ENCODE peak calls at places on chromosome 9, in four cellular contexts. One of them, this sample, is unnamed.

GRCh38 chr9:128716581-128717254 is 7.2 kb downstream of the ZDHHC12 start:
- DNase-seq in cardiac muscle cell: no peak
- DNase-seq in CD8-positive, alpha-beta T cell: no peak
- DNase-seq in heart left ventricle: no peak
- DNase-seq in this sample: no peak

GRCh38 chr9:129458663-129459549 is 162.0 kb downstream of the C9orf50 start:
- DNase-seq in cardiac muscle cell: no peak
- DNase-seq in CD8-positive, alpha-beta T cell: peak; percentile 59
- DNase-seq in heart left ventricle: peak; percentile 77
- DNase-seq in this sample: peak; percentile 64

GRCh38 chr9:129102791-129103594 is 7.6 kb downstream of the CRAT start:
- DNase-seq in cardiac muscle cell: peak; percentile 67
- DNase-seq in heart left ventricle: peak; percentile 45
- DNase-seq in CD8-positive, alpha-beta T cell: no peak
- DNase-seq in this sample: peak; percentile 83

GRCh38 chr9:21611896-21612295 is 129.8 kb upstream of the IFNE start:
- DNase-seq in heart left ventricle: no peak
- DNase-seq in cardiac muscle cell: no peak
- DNase-seq in CD8-positive, alpha-beta T cell: peak; percentile 9
- DNase-seq in this sample: no peak

GRCh38 chr9:108634669-108635462 is 220.9 kb downstream of the ACTL7B start:
- DNase-seq in CD8-positive, alpha-beta T cell: no peak
- DNase-seq in heart left ventricle: no peak
- DNase-seq in cardiac muscle cell: no peak
- DNase-seq in this sample: no peak

GRCh38 chr9:87607859-87608258 is 110.2 kb downstream of the DAPK1 start:
- DNase-seq in heart left ventricle: no peak
- DNase-seq in CD8-positive, alpha-beta T cell: no peak
- DNase-seq in cardiac muscle cell: no peak
- DNase-seq in this sample: no peak

GRCh38 chr9:89648247-89649000 is 43.6 kb downstream of the GADD45G start:
- DNase-seq in heart left ventricle: no peak
- DNase-seq in cardiac muscle cell: no peak
- DNase-seq in CD8-positive, alpha-beta T cell: no peak
- DNase-seq in this sample: no peak

GRCh38 chr9:98899399-98900056 is 44.2 kb upstream of the COL15A1 start:
- DNase-seq in CD8-positive, alpha-beta T cell: no peak
- DNase-seq in cardiac muscle cell: peak; percentile 17
- DNase-seq in heart left ventricle: no peak
- DNase-seq in this sample: peak; percentile 51

GRCh38 chr9:86960938-86961337 is 13.6 kb upstream of the GAS1 start:
- DNase-seq in CD8-positive, alpha-beta T cell: no peak
- DNase-seq in cardiac muscle cell: no peak
- DNase-seq in heart left ventricle: no peak
- DNase-seq in this sample: no peak

GRCh38 chr9:18245911-18246310 is 228.0 kb upstream of the ADAMTSL1 start:
- DNase-seq in cardiac muscle cell: no peak
- DNase-seq in CD8-positive, alpha-beta T cell: no peak
- DNase-seq in heart left ventricle: no peak
- DNase-seq in this sample: peak; percentile 86

GRCh38 chr9:33852216-33852826 is 35.4 kb downstream of the UBE2R2 start:
- DNase-seq in CD8-positive, alpha-beta T cell: peak; percentile 59
- DNase-seq in cardiac muscle cell: peak; percentile 73
- DNase-seq in heart left ventricle: peak; percentile 68
- DNase-seq in this sample: no peak

GRCh38 chr9:33860200-33860871 is 43.4 kb downstream of the UBE2R2 start:
- DNase-seq in heart left ventricle: no peak
- DNase-seq in cardiac muscle cell: no peak
- DNase-seq in CD8-positive, alpha-beta T cell: no peak
- DNase-seq in this sample: no peak

GRCh38 chr9:33851301-33851700 is 34.3 kb downstream of the UBE2R2 start:
- DNase-seq in heart left ventricle: no peak
- DNase-seq in cardiac muscle cell: no peak
- DNase-seq in CD8-positive, alpha-beta T cell: no peak
- DNase-seq in this sample: no peak

GRCh38 chr9:33858346-33858869 is 41.4 kb downstream of the UBE2R2 start:
- DNase-seq in heart left ventricle: no peak
- DNase-seq in cardiac muscle cell: no peak
- DNase-seq in CD8-positive, alpha-beta T cell: no peak
- DNase-seq in this sample: no peak

DNA sequence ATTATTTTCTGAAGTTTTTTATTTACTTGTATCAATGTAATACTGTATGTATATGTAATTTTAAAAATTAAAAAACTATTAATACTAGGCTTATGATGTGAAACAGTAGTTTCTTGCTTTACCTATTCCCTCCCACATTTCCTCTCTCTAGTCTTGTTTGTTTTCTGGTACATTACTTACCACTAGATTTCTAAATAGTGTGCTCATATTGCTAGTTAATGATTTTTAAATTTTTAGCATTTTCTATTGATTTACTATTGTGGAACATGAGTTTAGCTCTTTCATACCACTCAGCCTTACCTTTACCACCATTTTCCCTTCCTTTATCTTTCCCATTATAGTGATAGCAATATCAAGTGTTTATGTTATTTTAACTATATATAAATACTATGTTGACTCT is 39.3 kb downstream of the UBE2R2 start:
- DNase-seq in heart left ventricle: no peak
- DNase-seq in cardiac muscle cell: no peak
- DNase-seq in CD8-positive, alpha-beta T cell: no peak
- DNase-seq in this sample: no peak
- H3K4me1 ChIP-seq in heart left ventricle: peaks cover 40% of the 10 kb centered on the region
- H3K4me1 ChIP-seq in cardiac muscle cell: peaks cover 4% of the 10 kb centered on the region
- H3K4me1 ChIP-seq in CD8-positive, alpha-beta T cell: no peaks in the 10 kb centered on the region
- H3K4me1 ChIP-seq in this sample: no peaks in the 10 kb centered on the region

DNA sequence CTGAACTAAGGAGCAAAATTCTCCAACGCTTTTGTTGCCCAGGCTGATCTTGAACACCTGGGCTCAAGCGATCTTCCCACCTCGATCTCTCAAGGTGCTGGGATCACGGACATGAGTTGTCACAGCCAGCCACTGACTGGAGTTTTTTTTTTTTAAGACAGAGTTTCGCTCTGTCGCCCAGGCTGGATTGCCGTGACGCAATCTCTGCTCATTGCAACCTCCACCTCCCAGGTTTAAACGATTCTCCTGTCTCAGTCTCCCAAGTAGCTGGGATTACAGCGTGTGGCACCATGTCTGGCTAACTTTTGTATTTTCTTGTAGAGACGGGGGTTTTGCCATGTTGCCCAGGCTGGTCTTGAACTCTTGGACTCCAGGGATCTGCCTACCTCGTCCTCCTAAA is 58.2 kb downstream of the EHMT1 start:
- DNase-seq in CD8-positive, alpha-beta T cell: no peak
- DNase-seq in heart left ventricle: no peak
- DNase-seq in cardiac muscle cell: no peak
- DNase-seq in this sample: no peak
- H3K4me1 ChIP-seq in CD8-positive, alpha-beta T cell: peaks cover 24% of the 10 kb centered on the region
- H3K4me1 ChIP-seq in heart left ventricle: peaks cover 50% of the 10 kb centered on the region
- H3K4me1 ChIP-seq in cardiac muscle cell: peaks cover 37% of the 10 kb centered on the region
- H3K4me1 ChIP-seq in this sample: no peaks in the 10 kb centered on the region

DNA sequence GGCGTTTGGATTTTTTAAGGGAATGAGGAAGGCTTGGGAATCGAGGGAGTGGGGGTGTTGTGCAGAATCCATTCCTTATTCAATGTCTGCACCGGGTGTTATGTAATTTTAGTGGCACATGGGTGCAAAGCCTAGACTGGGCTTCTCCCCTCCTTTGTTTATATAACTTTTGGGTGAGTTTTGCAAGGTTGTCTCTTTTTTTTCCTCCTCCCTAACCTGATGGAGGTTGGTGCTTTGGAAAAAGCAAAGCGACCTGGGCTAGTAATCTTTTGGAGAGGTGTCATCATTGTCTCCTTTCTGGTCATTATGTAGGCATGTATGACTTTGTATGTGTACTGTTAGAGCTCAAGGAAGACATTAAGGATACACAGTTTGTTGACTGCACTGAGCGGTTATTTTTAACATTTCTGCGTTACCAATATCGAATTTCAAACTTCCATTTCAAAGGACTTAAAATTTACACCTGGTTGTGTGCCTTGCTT is 3.1 kb downstream of the SMARCA2 start:
- DNase-seq in heart left ventricle: no peak
- DNase-seq in cardiac muscle cell: no peak
- DNase-seq in CD8-positive, alpha-beta T cell: no peak
- DNase-seq in this sample: no peak
- H3K4me1 ChIP-seq in heart left ventricle: peaks cover 64% of the 10 kb centered on the region
- H3K4me1 ChIP-seq in cardiac muscle cell: peaks cover 9% of the 10 kb centered on the region
- H3K4me1 ChIP-seq in CD8-positive, alpha-beta T cell: peaks cover 51% of the 10 kb centered on the region
- H3K4me1 ChIP-seq in this sample: peaks cover 2% of the 10 kb centered on the region

GRCh38 chr9:126390923-126391322 is 64.3 kb downstream of the MVB12B start:
- DNase-seq in cardiac muscle cell: no peak
- DNase-seq in CD8-positive, alpha-beta T cell: no peak
- DNase-seq in heart left ventricle: no peak
- DNase-seq in this sample: no peak

GRCh38 chr9:126393876-126394275 is 67.2 kb downstream of the MVB12B start:
- DNase-seq in CD8-positive, alpha-beta T cell: no peak
- DNase-seq in heart left ventricle: no peak
- DNase-seq in cardiac muscle cell: no peak
- DNase-seq in this sample: no peak

GRCh38 chr9:126392662-126393383 is 66.2 kb downstream of the MVB12B start:
- DNase-seq in CD8-positive, alpha-beta T cell: no peak
- DNase-seq in heart left ventricle: no peak
- DNase-seq in cardiac muscle cell: no peak
- DNase-seq in this sample: no peak

GRCh38 chr9:126389958-126390357 is 63.3 kb downstream of the MVB12B start:
- DNase-seq in CD8-positive, alpha-beta T cell: no peak
- DNase-seq in heart left ventricle: no peak
- DNase-seq in cardiac muscle cell: no peak
- DNase-seq in this sample: peak; percentile 59

GRCh38 chr9:126391713-126392661 is 65.4 kb downstream of the MVB12B start:
- DNase-seq in heart left ventricle: no peak
- DNase-seq in cardiac muscle cell: no peak
- DNase-seq in CD8-positive, alpha-beta T cell: no peak
- DNase-seq in this sample: peak; percentile 87
- H3K4me1 ChIP-seq in heart left ventricle: peaks cover 59% of the 10 kb centered on the region
- H3K4me1 ChIP-seq in cardiac muscle cell: no peaks in the 10 kb centered on the region
- H3K4me1 ChIP-seq in CD8-positive, alpha-beta T cell: peaks cover 9% of the 10 kb centered on the region
- H3K4me1 ChIP-seq in this sample: peaks cover 78% of the 10 kb centered on the region

DNA sequence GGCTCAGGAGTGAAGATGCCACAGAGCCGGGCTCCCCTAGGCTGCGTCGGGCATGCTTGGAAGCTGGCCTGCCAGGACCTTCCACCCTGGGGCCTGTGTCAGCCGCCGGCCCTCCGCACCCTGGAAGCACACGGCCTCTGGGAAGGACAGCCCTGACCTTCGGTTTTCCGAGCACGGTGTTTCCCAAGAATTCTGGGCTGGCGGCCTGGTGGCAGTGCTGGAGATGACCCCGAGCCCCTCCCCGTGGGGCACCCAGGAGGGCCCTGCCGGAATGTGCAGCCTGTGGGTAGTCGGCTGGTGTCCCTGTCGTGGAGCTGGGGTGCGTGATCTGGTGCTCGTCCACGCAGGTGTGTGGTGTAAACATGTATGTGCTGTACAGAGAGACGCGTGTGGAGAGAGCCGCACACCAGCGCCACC is 113.1 kb downstream of the RXRA start:
- DNase-seq in cardiac muscle cell: no peak
- DNase-seq in CD8-positive, alpha-beta T cell: no peak
- DNase-seq in heart left ventricle: no peak
- DNase-seq in this sample: no peak
- H3K4me1 ChIP-seq in cardiac muscle cell: peaks cover 31% of the 10 kb centered on the region
- H3K4me1 ChIP-seq in CD8-positive, alpha-beta T cell: peaks cover 12% of the 10 kb centered on the region
- H3K4me1 ChIP-seq in heart left ventricle: peaks cover 68% of the 10 kb centered on the region
- H3K4me1 ChIP-seq in this sample: peaks cover 50% of the 10 kb centered on the region

GRCh38 chr9:121744002-121744686 is 92.7 kb downstream of the DAB2IP start:
- DNase-seq in CD8-positive, alpha-beta T cell: peak; percentile 40
- DNase-seq in cardiac muscle cell: peak; percentile 61
- DNase-seq in heart left ventricle: peak; percentile 70
- DNase-seq in this sample: peak; percentile 63

GRCh38 chr9:121745396-121745695 is 93.9 kb downstream of the DAB2IP start:
- DNase-seq in cardiac muscle cell: no peak
- DNase-seq in CD8-positive, alpha-beta T cell: no peak
- DNase-seq in heart left ventricle: no peak
- DNase-seq in this sample: peak; percentile 73

GRCh38 chr9:121742923-121743322 is 91.5 kb downstream of the DAB2IP start:
- DNase-seq in heart left ventricle: no peak
- DNase-seq in CD8-positive, alpha-beta T cell: no peak
- DNase-seq in cardiac muscle cell: no peak
- DNase-seq in this sample: no peak

GRCh38 chr9:121744687-121745395 is 93.4 kb downstream of the DAB2IP start:
- DNase-seq in CD8-positive, alpha-beta T cell: no peak
- DNase-seq in cardiac muscle cell: peak; percentile 23
- DNase-seq in heart left ventricle: no peak
- DNase-seq in this sample: peak; percentile 52

GRCh38 chr9:121743441-121744001 is 92.1 kb downstream of the DAB2IP start:
- DNase-seq in CD8-positive, alpha-beta T cell: no peak
- DNase-seq in heart left ventricle: peak; percentile 89
- DNase-seq in cardiac muscle cell: peak; percentile 90
- DNase-seq in this sample: peak; percentile 87
- H3K4me1 ChIP-seq in CD8-positive, alpha-beta T cell: peaks cover 10% of the 10 kb centered on the region
- H3K4me1 ChIP-seq in heart left ventricle: peaks cover 93% of the 10 kb centered on the region
- H3K4me1 ChIP-seq in cardiac muscle cell: peaks cover 42% of the 10 kb centered on the region
- H3K4me1 ChIP-seq in this sample: peaks cover 16% of the 10 kb centered on the region

GRCh38 chr9:122086873-122087272 is 6.2 kb downstream of the TTLL11 start:
- DNase-seq in heart left ventricle: no peak
- DNase-seq in CD8-positive, alpha-beta T cell: no peak
- DNase-seq in cardiac muscle cell: no peak
- DNase-seq in this sample: no peak
- H3K4me1 ChIP-seq in heart left ventricle: peaks cover 22% of the 10 kb centered on the region
- H3K4me1 ChIP-seq in CD8-positive, alpha-beta T cell: peaks cover 7% of the 10 kb centered on the region
- H3K4me1 ChIP-seq in cardiac muscle cell: no peaks in the 10 kb centered on the region
- H3K4me1 ChIP-seq in this sample: peaks cover 2% of the 10 kb centered on the region

DNA sequence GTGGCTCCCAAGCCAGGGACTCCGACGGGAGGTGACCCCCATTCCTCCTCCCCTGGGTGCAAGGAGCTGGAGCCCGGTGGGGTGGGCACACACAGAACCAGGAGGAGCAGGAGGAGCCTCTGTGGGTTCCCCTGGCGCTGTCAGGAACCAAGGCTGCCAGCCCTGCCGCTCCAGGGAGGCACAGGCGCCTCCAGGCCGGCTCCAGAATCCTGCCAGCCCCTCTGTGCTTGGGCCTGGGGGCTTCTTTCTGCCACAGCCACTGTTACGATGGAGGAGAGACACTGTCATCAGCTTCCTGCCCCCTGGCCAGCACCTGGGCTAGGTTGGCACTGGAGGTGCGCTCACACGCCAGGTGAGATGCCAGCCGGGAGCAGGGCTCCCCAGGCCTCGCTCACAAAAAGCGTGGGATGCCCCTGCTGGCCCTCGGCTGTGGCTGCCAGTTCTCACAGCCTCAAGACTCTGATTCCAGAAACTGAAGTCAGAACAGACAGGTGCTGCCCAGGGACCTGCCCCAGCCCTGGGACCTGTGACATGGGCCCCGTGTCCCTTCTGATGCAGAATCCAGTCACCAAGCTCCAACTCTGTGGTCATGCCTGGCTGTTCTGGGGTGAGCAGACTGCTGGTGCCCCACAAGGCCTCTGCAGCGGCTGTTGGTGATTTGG is 37.4 kb upstream of the UBAC1 start:
- DNase-seq in heart left ventricle: no peak
- DNase-seq in CD8-positive, alpha-beta T cell: no peak
- DNase-seq in cardiac muscle cell: no peak
- DNase-seq in this sample: no peak
- H3K4me1 ChIP-seq in heart left ventricle: peaks cover 32% of the 10 kb centered on the region
- H3K4me1 ChIP-seq in CD8-positive, alpha-beta T cell: no peaks in the 10 kb centered on the region
- H3K4me1 ChIP-seq in cardiac muscle cell: peaks cover 8% of the 10 kb centered on the region
- H3K4me1 ChIP-seq in this sample: peaks cover 27% of the 10 kb centered on the region

DNA sequence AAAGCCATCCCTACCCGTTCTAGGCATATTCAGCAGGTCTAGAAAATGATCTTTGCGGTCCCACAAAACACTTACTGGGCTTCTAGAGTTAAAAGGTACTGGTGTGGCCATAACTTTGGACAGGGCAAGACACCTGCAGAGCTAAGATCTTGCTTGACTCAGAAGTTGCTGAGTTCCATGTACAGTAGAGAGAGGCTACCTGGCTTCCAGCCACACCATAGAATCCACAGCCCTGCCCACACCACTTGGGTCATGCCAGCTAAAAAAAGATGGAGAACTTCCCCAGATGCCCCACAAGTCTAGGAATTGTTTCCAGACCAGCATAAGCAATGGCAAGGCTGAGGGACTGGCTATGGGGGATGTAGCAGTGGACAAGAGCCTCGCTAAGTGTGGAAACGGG is 52.1 kb downstream of the ABCA1 start:
- DNase-seq in cardiac muscle cell: no peak
- DNase-seq in heart left ventricle: no peak
- DNase-seq in CD8-positive, alpha-beta T cell: no peak
- DNase-seq in this sample: no peak
- H3K4me1 ChIP-seq in cardiac muscle cell: peaks cover 8% of the 10 kb centered on the region
- H3K4me1 ChIP-seq in heart left ventricle: peaks cover 66% of the 10 kb centered on the region
- H3K4me1 ChIP-seq in CD8-positive, alpha-beta T cell: no peaks in the 10 kb centered on the region
- H3K4me1 ChIP-seq in this sample: no peaks in the 10 kb centered on the region

This sample was measured in SJCRH30.